ENCODE peak calls at places on chromosome X, in four cellular contexts. One of them, this sample, is unnamed.

GRCh38 chrX:150527108-150527507 is 41.3 kb upstream of the MTM1 start:
- DNase-seq in sigmoid colon: no peak
- DNase-seq in epithelial cell of proximal tubule: no peak
- DNase-seq in mucosa of descending colon: no peak
- DNase-seq in this sample: no peak

GRCh38 chrX:148542481-148543255 is 42.3 kb downstream of the AFF2 start:
- DNase-seq in epithelial cell of proximal tubule: no peak
- DNase-seq in sigmoid colon: no peak
- DNase-seq in mucosa of descending colon: no peak
- DNase-seq in this sample: no peak

GRCh38 chrX:129679856-129680255 is 25.1 kb upstream of the APLN start:
- DNase-seq in sigmoid colon: no peak
- DNase-seq in epithelial cell of proximal tubule: no peak
- DNase-seq in mucosa of descending colon: no peak
- DNase-seq in this sample: no peak

GRCh38 chrX:108261541-108262218 is 170.1 kb downstream of the ATG4A start:
- DNase-seq in sigmoid colon: no peak
- DNase-seq in epithelial cell of proximal tubule: no peak
- DNase-seq in mucosa of descending colon: no peak
- DNase-seq in this sample: peak; percentile 46

GRCh38 chrX:132615396-132616131 is 126.7 kb upstream of the MBNL3 start:
- DNase-seq in mucosa of descending colon: peak; percentile 16
- DNase-seq in epithelial cell of proximal tubule: no peak
- DNase-seq in sigmoid colon: no peak
- DNase-seq in this sample: no peak

GRCh38 chrX:124211312-124211942 is 121.0 kb upstream of the TEX13D start:
- DNase-seq in sigmoid colon: no peak
- DNase-seq in mucosa of descending colon: no peak
- DNase-seq in epithelial cell of proximal tubule: peak; percentile 6
- DNase-seq in this sample: no peak

GRCh38 chrX:68454476-68455150 is 21.3 kb upstream of the OPHN1 start:
- DNase-seq in sigmoid colon: no peak
- DNase-seq in mucosa of descending colon: no peak
- DNase-seq in epithelial cell of proximal tubule: no peak
- DNase-seq in this sample: no peak

GRCh38 chrX:132488092-132488749 is 617 bp downstream of the MBNL3 start:
- DNase-seq in epithelial cell of proximal tubule: no peak
- DNase-seq in sigmoid colon: no peak
- DNase-seq in mucosa of descending colon: no peak
- DNase-seq in this sample: no peak

GRCh38 chrX:130625381-130625780 is 223.6 kb downstream of the RBMX2 start:
- DNase-seq in mucosa of descending colon: no peak
- DNase-seq in sigmoid colon: no peak
- DNase-seq in epithelial cell of proximal tubule: no peak
- DNase-seq in this sample: no peak

GRCh38 chrX:115679460-115679859 is 118.5 kb downstream of the PLS3 start:
- DNase-seq in sigmoid colon: no peak
- DNase-seq in epithelial cell of proximal tubule: no peak
- DNase-seq in mucosa of descending colon: no peak
- DNase-seq in this sample: no peak

GRCh38 chrX:39848243-39848642 is 249.5 kb downstream of the BCOR start:
- DNase-seq in sigmoid colon: no peak
- DNase-seq in epithelial cell of proximal tubule: no peak
- DNase-seq in mucosa of descending colon: no peak
- DNase-seq in this sample: no peak

GRCh38 chrX:131779313-131779712 is 235.4 kb downstream of the OR13H1 start:
- DNase-seq in sigmoid colon: no peak
- DNase-seq in epithelial cell of proximal tubule: no peak
- DNase-seq in mucosa of descending colon: no peak
- DNase-seq in this sample: no peak

GRCh38 chrX:73581002-73581628 is 18.1 kb downstream of the CHIC1 start:
- DNase-seq in epithelial cell of proximal tubule: no peak
- DNase-seq in mucosa of descending colon: no peak
- DNase-seq in sigmoid colon: no peak
- DNase-seq in this sample: no peak

GRCh38 chrX:121308276-121308805 is 260.9 kb downstream of the GLUD2 start:
- DNase-seq in epithelial cell of proximal tubule: peak; percentile 61
- DNase-seq in sigmoid colon: no peak
- DNase-seq in mucosa of descending colon: no peak
- DNase-seq in this sample: peak; percentile 8

GRCh38 chrX:39149761-39150160 is 348.5 kb downstream of the MID1IP1 start:
- DNase-seq in mucosa of descending colon: peak; percentile 79
- DNase-seq in sigmoid colon: peak; percentile 77
- DNase-seq in epithelial cell of proximal tubule: no peak
- DNase-seq in this sample: no peak

GRCh38 chrX:56763556-56764152 is 34.6 kb downstream of the NBDY start:
- DNase-seq in mucosa of descending colon: no peak
- DNase-seq in sigmoid colon: peak; percentile 92
- DNase-seq in epithelial cell of proximal tubule: no peak
- DNase-seq in this sample: peak; percentile 2

GRCh38 chrX:30690330-30690729 is 37.1 kb downstream of the GK start:
- DNase-seq in mucosa of descending colon: no peak
- DNase-seq in epithelial cell of proximal tubule: no peak
- DNase-seq in sigmoid colon: no peak
- DNase-seq in this sample: no peak

GRCh38 chrX:77899081-77899828 is at the start of gene COX7B:
- DNase-seq in epithelial cell of proximal tubule: peak; percentile 92
- DNase-seq in sigmoid colon: peak; percentile 86
- DNase-seq in mucosa of descending colon: peak; percentile 32
- DNase-seq in this sample: peak; percentile 89

GRCh38 chrX:130109429-130110378 is 593 bp downstream of the ELF4 start:
- DNase-seq in epithelial cell of proximal tubule: no peak
- DNase-seq in mucosa of descending colon: peak; percentile 49
- DNase-seq in sigmoid colon: peak; percentile 69
- DNase-seq in this sample: no peak

GRCh38 chrX:15524417-15524816 is 23.8 kb downstream of the BMX start:
- DNase-seq in sigmoid colon: no peak
- DNase-seq in mucosa of descending colon: no peak
- DNase-seq in epithelial cell of proximal tubule: no peak
- DNase-seq in this sample: peak; percentile 29

GRCh38 chrX:21698274-21698673 is 40.1 kb upstream of the KLHL34 start:
- DNase-seq in epithelial cell of proximal tubule: no peak
- DNase-seq in mucosa of descending colon: no peak
- DNase-seq in sigmoid colon: no peak
- DNase-seq in this sample: no peak

GRCh38 chrX:3567681-3568080 is 145.8 kb downstream of the PRKX start:
- DNase-seq in mucosa of descending colon: no peak
- DNase-seq in epithelial cell of proximal tubule: no peak
- DNase-seq in sigmoid colon: no peak
- DNase-seq in this sample: no peak

GRCh38 chrX:9988762-9989161 is 21.6 kb downstream of the CLDN34 start:
- DNase-seq in epithelial cell of proximal tubule: no peak
- DNase-seq in mucosa of descending colon: no peak
- DNase-seq in sigmoid colon: no peak
- DNase-seq in this sample: no peak

GRCh38 chrX:39900788-39901170 is 197.0 kb downstream of the BCOR start:
- DNase-seq in mucosa of descending colon: no peak
- DNase-seq in epithelial cell of proximal tubule: no peak
- DNase-seq in sigmoid colon: no peak
- DNase-seq in this sample: no peak

GRCh38 chrX:3666975-3667374 is 46.5 kb downstream of the PRKX start:
- DNase-seq in epithelial cell of proximal tubule: no peak
- DNase-seq in sigmoid colon: no peak
- DNase-seq in mucosa of descending colon: no peak
- DNase-seq in this sample: no peak

GRCh38 chrX:56797966-56798711 is 69.1 kb downstream of the NBDY start:
- DNase-seq in sigmoid colon: peak; percentile 56
- DNase-seq in mucosa of descending colon: no peak
- DNase-seq in epithelial cell of proximal tubule: no peak
- DNase-seq in this sample: peak; percentile 11

GRCh38 chrX:17535229-17535628 is 160.2 kb downstream of the NHS start:
- DNase-seq in sigmoid colon: no peak
- DNase-seq in mucosa of descending colon: no peak
- DNase-seq in epithelial cell of proximal tubule: no peak
- DNase-seq in this sample: no peak

GRCh38 chrX:19811807-19812604 is 75.4 kb downstream of the SH3KBP1 start:
- DNase-seq in mucosa of descending colon: no peak
- DNase-seq in epithelial cell of proximal tubule: no peak
- DNase-seq in sigmoid colon: no peak
- DNase-seq in this sample: no peak

GRCh38 chrX:37302569-37302968 is 46.6 kb upstream of the PRRG1 start:
- DNase-seq in epithelial cell of proximal tubule: no peak
- DNase-seq in mucosa of descending colon: peak; percentile 23
- DNase-seq in sigmoid colon: no peak
- DNase-seq in this sample: peak; percentile 3

GRCh38 chrX:130393451-130394074 is 8.1 kb upstream of the GPR119 start:
- DNase-seq in mucosa of descending colon: peak; percentile 37
- DNase-seq in epithelial cell of proximal tubule: no peak
- DNase-seq in sigmoid colon: no peak
- DNase-seq in this sample: peak; percentile 2

GRCh38 chrX:41779941-41780340 is 56.0 kb downstream of the GPR82 start:
- DNase-seq in sigmoid colon: no peak
- DNase-seq in mucosa of descending colon: no peak
- DNase-seq in epithelial cell of proximal tubule: no peak
- DNase-seq in this sample: no peak

GRCh38 chrX:105706041-105706440 is 116.3 kb upstream of the NRK start:
- DNase-seq in mucosa of descending colon: no peak
- DNase-seq in epithelial cell of proximal tubule: no peak
- DNase-seq in sigmoid colon: no peak
- DNase-seq in this sample: no peak

GRCh38 chrX:129908636-129909035 is 2.7 kb downstream of the UTP14A start:
- DNase-seq in mucosa of descending colon: no peak
- DNase-seq in sigmoid colon: no peak
- DNase-seq in epithelial cell of proximal tubule: no peak
- DNase-seq in this sample: no peak

GRCh38 chrX:152993933-152994332 is at the start of gene PNMA5:
- DNase-seq in mucosa of descending colon: no peak
- DNase-seq in epithelial cell of proximal tubule: no peak
- DNase-seq in sigmoid colon: no peak
- DNase-seq in this sample: no peak

GRCh38 chrX:150236304-150236703 is 126.8 kb upstream of the MAMLD1 start:
- DNase-seq in mucosa of descending colon: no peak
- DNase-seq in epithelial cell of proximal tubule: peak; percentile 1
- DNase-seq in sigmoid colon: no peak
- DNase-seq in this sample: no peak

DNA sequence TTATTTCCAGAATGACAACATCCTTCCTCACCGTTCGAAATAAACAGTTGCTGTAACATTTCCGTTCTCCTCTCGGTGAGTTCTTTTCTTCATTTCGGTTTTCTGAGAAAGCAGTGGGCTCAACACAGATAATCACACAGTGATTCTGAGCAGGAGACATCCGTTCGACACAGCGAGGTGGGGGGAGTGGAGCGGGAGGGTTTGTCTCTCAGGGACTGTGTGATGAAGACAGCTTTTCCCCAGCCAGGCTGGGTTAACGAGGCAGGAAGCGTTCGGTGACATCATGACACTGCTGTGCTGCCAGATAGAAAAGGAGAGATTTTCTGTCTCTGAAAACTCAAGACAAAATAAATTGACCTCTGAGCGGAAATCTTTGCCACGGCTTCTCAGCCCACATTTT is 119.3 kb downstream of the CRLF2 start:
- DNase-seq in epithelial cell of proximal tubule: no peak
- DNase-seq in mucosa of descending colon: no peak
- DNase-seq in sigmoid colon: peak; percentile 19
- DNase-seq in this sample: no peak
- H3K4me3 ChIP-seq in epithelial cell of proximal tubule: no peak overlapping the region
- H3K4me3 ChIP-seq in mucosa of descending colon: no peak overlapping the region
- H3K4me3 ChIP-seq in sigmoid colon: no peak overlapping the region
- H3K4me3 ChIP-seq in this sample: no peak overlapping the region

DNA sequence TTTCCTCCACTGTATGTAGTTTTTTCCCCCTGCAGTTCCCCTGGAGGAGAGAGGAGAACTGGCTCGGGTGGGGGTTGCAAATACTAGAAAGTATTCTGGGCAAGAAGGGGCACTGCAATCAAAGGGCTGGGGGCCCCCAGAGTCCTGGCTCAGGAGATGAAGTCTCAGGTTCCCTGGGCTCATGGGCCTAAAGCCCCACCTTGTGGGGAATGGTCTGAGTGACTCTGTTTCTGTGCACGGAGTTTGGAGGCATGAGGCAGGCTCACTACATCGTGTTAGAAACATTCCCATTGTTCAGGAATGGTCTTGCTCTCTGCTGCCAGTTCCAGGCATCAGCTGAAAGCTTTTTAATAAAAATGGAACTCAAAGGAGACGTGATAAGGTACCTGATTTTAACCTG is 122.5 kb downstream of the TMEM164 start:
- DNase-seq in sigmoid colon: no peak
- DNase-seq in epithelial cell of proximal tubule: no peak
- DNase-seq in mucosa of descending colon: no peak
- DNase-seq in this sample: no peak
- TF ChIP-seq CTCF in sigmoid colon: no peak
- TF ChIP-seq CTCF in epithelial cell of proximal tubule: peak; percentile 45
- TF ChIP-seq CTCF in mucosa of descending colon: no peak
- TF ChIP-seq CTCF in this sample: peak; percentile 42

GRCh38 chrX:47646636-47647035 is 3.7 kb downstream of the ELK1 start:
- DNase-seq in mucosa of descending colon: no peak
- DNase-seq in sigmoid colon: no peak
- DNase-seq in epithelial cell of proximal tubule: no peak
- DNase-seq in this sample: no peak

GRCh38 chrX:47649781-47650163 is 591 bp downstream of the ELK1 start:
- DNase-seq in epithelial cell of proximal tubule: no peak
- DNase-seq in mucosa of descending colon: no peak
- DNase-seq in sigmoid colon: no peak
- DNase-seq in this sample: no peak

GRCh38 chrX:47649302-47649701 is 1.1 kb downstream of the ELK1 start:
- DNase-seq in epithelial cell of proximal tubule: no peak
- DNase-seq in mucosa of descending colon: no peak
- DNase-seq in sigmoid colon: no peak
- DNase-seq in this sample: no peak

GRCh38 chrX:47650164-47651042 is at the start of gene ELK1:
- DNase-seq in epithelial cell of proximal tubule: peak; percentile 60
- DNase-seq in sigmoid colon: peak; percentile 99
- DNase-seq in mucosa of descending colon: peak; percentile 91
- DNase-seq in this sample: peak; percentile 94

GRCh38 chrX:47648376-47648775 is 2.0 kb downstream of the ELK1 start:
- DNase-seq in mucosa of descending colon: no peak
- DNase-seq in epithelial cell of proximal tubule: no peak
- DNase-seq in sigmoid colon: no peak
- DNase-seq in this sample: no peak
- H3K4me3 ChIP-seq in mucosa of descending colon: no peak overlapping the region
- H3K4me3 ChIP-seq in epithelial cell of proximal tubule: no peak overlapping the region
- H3K4me3 ChIP-seq in sigmoid colon: no peak overlapping the region
- H3K4me3 ChIP-seq in this sample: no peak overlapping the region

GRCh38 chrX:109841257-109841656 is 108.2 kb upstream of the ACSL4 start:
- DNase-seq in mucosa of descending colon: no peak
- DNase-seq in sigmoid colon: no peak
- DNase-seq in epithelial cell of proximal tubule: no peak
- DNase-seq in this sample: no peak

GRCh38 chrX:109842611-109843010 is 109.6 kb upstream of the ACSL4 start:
- DNase-seq in mucosa of descending colon: no peak
- DNase-seq in sigmoid colon: no peak
- DNase-seq in epithelial cell of proximal tubule: no peak
- DNase-seq in this sample: no peak

GRCh38 chrX:109841869-109842579 is 109.0 kb upstream of the ACSL4 start:
- DNase-seq in epithelial cell of proximal tubule: no peak
- DNase-seq in sigmoid colon: no peak
- DNase-seq in mucosa of descending colon: no peak
- DNase-seq in this sample: no peak

GRCh38 chrX:109840585-109840984 is 107.5 kb upstream of the ACSL4 start:
- DNase-seq in epithelial cell of proximal tubule: peak; percentile 79
- DNase-seq in sigmoid colon: peak; percentile 72
- DNase-seq in mucosa of descending colon: no peak
- DNase-seq in this sample: peak; percentile 83

GRCh38 chrX:109839694-109840358 is 106.8 kb upstream of the ACSL4 start:
- DNase-seq in mucosa of descending colon: no peak
- DNase-seq in sigmoid colon: peak; percentile 64
- DNase-seq in epithelial cell of proximal tubule: no peak
- DNase-seq in this sample: no peak
- TF ChIP-seq CTCF in mucosa of descending colon: no peak
- TF ChIP-seq CTCF in sigmoid colon: no peak
- TF ChIP-seq CTCF in epithelial cell of proximal tubule: no peak
- TF ChIP-seq CTCF in this sample: no peak